ENCODE peak calls at places on chromosomes 13 and 19, in four cellular contexts. L, W, X and R are unnamed samples.

GRCh38 chr13:39051157-39051556 is 12.9 kb downstream of the NHLRC3 start:
- DNase-seq in W (no peak), X (peak), L (no peak), R (peak)

GRCh38 chr19:310141-310651 is 19.0 kb upstream of the PLPP2 start:
- DNase-seq in L (no peak), X (peak), W (no peak), R (no peak)

GRCh38 chr13:90835826-90836225 is 511.7 kb upstream of the MIR17HG start:
- DNase-seq in L (no peak), X (no peak), W (no peak), R (no peak)

GRCh38 chr13:20873348-20873747 is 29.2 kb downstream of the XPO4 start:
- DNase-seq in W (no peak), X (peak), L (no peak), R (no peak)

GRCh38 chr19:5891572-5891937 is 12.0 kb downstream of the NDUFA11 start:
- DNase-seq in X (no peak), W (no peak), L (no peak), R (no peak)

GRCh38 chr13:85277753-85278152 is 521.5 kb downstream of the SLITRK6 start:
- DNase-seq in X (no peak), W (no peak), L (no peak), R (no peak)

GRCh38 chr13:98909016-98909415 is 68.8 kb downstream of the DOCK9 start:
- DNase-seq in W (no peak), X (no peak), L (no peak), R (no peak)

GRCh38 chr13:96104516-96104915 is 14.6 kb downstream of the HS6ST3 start:
- DNase-seq in X (no peak), L (no peak), W (no peak), R (no peak)

GRCh38 chr19:38838208-38838985 is 6.8 kb upstream of the ECH1 start:
- DNase-seq in X (no peak), W (no peak), L (no peak), R (no peak)

GRCh38 chr19:38247126-38247525 is 9.0 kb downstream of the PPP1R14A start:
- DNase-seq in X (no peak), W (no peak), L (no peak), R (no peak)

GRCh38 chr13:98187155-98187726 is 10.2 kb upstream of the RNF113B start:
- DNase-seq in L (no peak), X (no peak), W (no peak), R (no peak)

GRCh38 chr13:97810152-97810551 is 143.3 kb upstream of the IPO5 start:
- DNase-seq in X (peak), L (no peak), W (no peak), R (no peak)

GRCh38 chr19:30228113-30228725 is 144.0 kb upstream of the ZNF536 start:
- DNase-seq in W (no peak), L (no peak), X (no peak), R (peak)

GRCh38 chr19:13899393-13899792 is 6.5 kb downstream of the BRME1 start:
- DNase-seq in L (no peak), W (no peak), X (no peak), R (no peak)

GRCh38 chr13:113452942-113453901 is at the start of gene ADPRHL1:
- DNase-seq in X (no peak), L (no peak), W (no peak), R (no peak)

GRCh38 chr19:20162821-20163220 is 4.2 kb upstream of the ZNF486 start:
- DNase-seq in X (no peak), W (no peak), L (no peak), R (no peak)

GRCh38 chr13:95156208-95156607 is 145.0 kb downstream of the ABCC4 start:
- DNase-seq in X (peak), W (no peak), L (no peak), R (peak)